ENCODE peak calls at places on chromosomes 1 and 21, in eight cellular contexts. S is glutamatergic neuron; W is A549; N is Calu3; A is stimulated activated naive CD8-positive, alpha-beta T cell treated with anti-CD3 and anti-CD28 coated beads, Interleukin-15, amount 100 ng/mL, for 72 hours; B is type B pancreatic cell; C is AML-193; Y is left cardiac atrium. X is an unnamed sample.
A peak's percentile ranks its signal among the peaks of the same experiment; 100 is the strongest.

GRCh38 chr1:243179714-243180113 is 75.4 kb downstream of the CEP170 start:
- DNase-seq in S (no peak), W (no peak), N (no peak), A (no peak), B (no peak), C (no peak), Y (no peak), X (peak; percentile 61)

GRCh38 chr1:8382051-8382505 is 64.2 kb downstream of the SLC45A1 start:
- DNase-seq in S (no peak), W (no peak), N (no peak), A (no peak), B (no peak), C (no peak), Y (no peak), X (no peak)

GRCh38 chr1:56617141-56617540 is 28.0 kb upstream of the PRKAA2 start:
- DNase-seq in S (no peak), W (no peak), N (no peak), A (no peak), B (no peak), C (no peak), Y (no peak), X (no peak)

GRCh38 chr1:9201421-9202239 is 32.9 kb upstream of the H6PD start:
- DNase-seq in S (no peak), W (no peak), N (no peak), A (no peak), B (no peak), C (no peak), Y (peak; percentile 57), X (no peak)

GRCh38 chr1:175154595-175155472 is 37.7 kb downstream of the KIAA0040 start:
- DNase-seq in S (peak; percentile 78), W (peak; percentile 57), N (peak; percentile 85), A (peak; percentile 68), B (no peak), C (peak; percentile 42), Y (peak; percentile 67), X (peak; percentile 77)

GRCh38 chr1:175273656-175274055 is 81.1 kb upstream of the KIAA0040 start:
- DNase-seq in S (no peak), W (no peak), N (no peak), A (no peak), B (no peak), C (no peak), Y (no peak), X (no peak)

GRCh38 chr21:25638634-25639166 is 358 bp upstream of the JAM2 start:
- DNase-seq in S (no peak), W (no peak), N (no peak), A (no peak), B (no peak), C (no peak), Y (no peak), X (peak; percentile 9)

GRCh38 chr1:46380004-46380403 is 14.1 kb upstream of the FAAH start:
- DNase-seq in S (no peak), W (no peak), N (no peak), A (no peak), B (no peak), C (no peak), Y (no peak), X (no peak)

GRCh38 chr1:3393024-3393986 is 61.2 kb upstream of the ARHGEF16 start:
- DNase-seq in S (peak; percentile 55), W (no peak), N (no peak), A (no peak), B (no peak), C (no peak), Y (peak; percentile 63), X (no peak)

GRCh38 chr1:151282883-151283725 is 1.0 kb downstream of the ZNF687 start:
- DNase-seq in S (peak; percentile 59), W (no peak), N (peak; percentile 25), A (peak; percentile 42), B (no peak), C (peak; percentile 57), Y (peak; percentile 44), X (peak; percentile 31)

GRCh38 chr1:7485086-7485780 is 285.9 kb upstream of the VAMP3 start:
- DNase-seq in S (no peak), W (no peak), N (no peak), A (no peak), B (no peak), C (no peak), Y (peak; percentile 15), X (no peak)

GRCh38 chr1:229204863-229205777 is 65.8 kb upstream of the RAB4A start:
- DNase-seq in S (no peak), W (no peak), N (no peak), A (no peak), B (no peak), C (no peak), Y (peak; percentile 62), X (no peak)

GRCh38 chr1:220339581-220339980 is 67.3 kb upstream of the RAB3GAP2 start:
- DNase-seq in S (no peak), W (no peak), N (no peak), A (no peak), B (no peak), C (no peak), Y (no peak), X (no peak)

GRCh38 chr1:108194051-108194450 is 6.1 kb downstream of the SLC25A24 start:
- DNase-seq in S (no peak), W (no peak), N (no peak), A (no peak), B (no peak), C (no peak), Y (no peak), X (no peak)

GRCh38 chr1:197451424-197451823 is 183.4 kb downstream of the CRB1 start:
- DNase-seq in S (no peak), W (no peak), N (no peak), A (no peak), B (no peak), C (no peak), Y (no peak), X (no peak)

GRCh38 chr1:17287377-17287776 is 20.6 kb upstream of the PADI4 start:
- DNase-seq in S (no peak), W (peak; percentile 75), N (peak; percentile 25), A (no peak), B (no peak), C (peak; percentile 71), Y (no peak), X (no peak)

GRCh38 chr1:55049271-55049913 is 10.0 kb downstream of the PCSK9 start:
- DNase-seq in S (no peak), W (no peak), N (no peak), A (no peak), B (no peak), C (no peak), Y (no peak), X (no peak)

GRCh38 chr1:11291049-11291448 is 18.1 kb downstream of the UBIAD1 start:
- DNase-seq in S (no peak), W (no peak), N (no peak), A (no peak), B (no peak), C (no peak), Y (no peak), X (no peak)

X was measured in naive thymus-derived CD4-positive, alpha-beta T cell.